ENCODE peak calls at places on chromosomes 1 and 21, in four cellular contexts. One of them, this sample, is unnamed.

GRCh38 chr1:31703431-31704260 is at the start of gene COL16A1:
- DNase-seq in ascending aorta: peak; percentile 50
- DNase-seq in uterus: peak; percentile 92
- DNase-seq in breast epithelium: peak; percentile 64
- DNase-seq in this sample: peak; percentile 31

GRCh38 chr1:26287033-26287711 is 7.3 kb downstream of the SH3BGRL3 start:
- DNase-seq in ascending aorta: no peak
- DNase-seq in uterus: no peak
- DNase-seq in breast epithelium: no peak
- DNase-seq in this sample: no peak

GRCh38 chr1:156146749-156147405 is 6.5 kb upstream of the SEMA4A start:
- DNase-seq in ascending aorta: no peak
- DNase-seq in uterus: no peak
- DNase-seq in breast epithelium: no peak
- DNase-seq in this sample: peak; percentile 64

GRCh38 chr1:105664495-105664894 is 1392.0 kb upstream of the PRMT6 start:
- DNase-seq in ascending aorta: no peak
- DNase-seq in uterus: no peak
- DNase-seq in breast epithelium: no peak
- DNase-seq in this sample: no peak

GRCh38 chr1:197920345-197921117 is 3.4 kb downstream of the LHX9 start:
- DNase-seq in ascending aorta: no peak
- DNase-seq in uterus: no peak
- DNase-seq in breast epithelium: no peak
- DNase-seq in this sample: no peak

GRCh38 chr1:59232209-59232608 is 64.7 kb upstream of the FGGY start:
- DNase-seq in ascending aorta: no peak
- DNase-seq in uterus: no peak
- DNase-seq in breast epithelium: no peak
- DNase-seq in this sample: no peak

GRCh38 chr1:24704411-24705259 is 40.6 kb upstream of the CLIC4 start:
- DNase-seq in ascending aorta: no peak
- DNase-seq in uterus: no peak
- DNase-seq in breast epithelium: no peak
- DNase-seq in this sample: peak; percentile 59

GRCh38 chr21:29056005-29056404 is 17.4 kb downstream of the CCT8 start:
- DNase-seq in ascending aorta: no peak
- DNase-seq in uterus: no peak
- DNase-seq in breast epithelium: no peak
- DNase-seq in this sample: no peak

GRCh38 chr1:169107673-169108160 is 1.2 kb downstream of the ATP1B1 start:
- DNase-seq in ascending aorta: no peak
- DNase-seq in uterus: no peak
- DNase-seq in breast epithelium: no peak
- DNase-seq in this sample: no peak

GRCh38 chr1:33347650-33347992 is 26.7 kb upstream of the A3GALT2 start:
- DNase-seq in ascending aorta: no peak
- DNase-seq in uterus: peak; percentile 58
- DNase-seq in breast epithelium: no peak
- DNase-seq in this sample: no peak

GRCh38 chr1:63951076-63951946 is 177.5 kb downstream of the ROR1 start:
- DNase-seq in ascending aorta: no peak
- DNase-seq in uterus: no peak
- DNase-seq in breast epithelium: no peak
- DNase-seq in this sample: no peak

GRCh38 chr1:14598007-14598497 is 433 bp upstream of the KAZN start:
- DNase-seq in ascending aorta: no peak
- DNase-seq in uterus: no peak
- DNase-seq in breast epithelium: no peak
- DNase-seq in this sample: no peak

GRCh38 chr21:15788847-15789548 is 59.2 kb downstream of the USP25 start:
- DNase-seq in ascending aorta: no peak
- DNase-seq in uterus: no peak
- DNase-seq in breast epithelium: no peak
- DNase-seq in this sample: no peak

GRCh38 chr1:222040163-222040900 is 298.4 kb upstream of the DUSP10 start:
- DNase-seq in ascending aorta: no peak
- DNase-seq in uterus: no peak
- DNase-seq in breast epithelium: no peak
- DNase-seq in this sample: no peak

GRCh38 chr1:23613191-23614126 is 54.2 kb upstream of the ID3 start:
- DNase-seq in ascending aorta: no peak
- DNase-seq in uterus: no peak
- DNase-seq in breast epithelium: peak; percentile 35
- DNase-seq in this sample: no peak

GRCh38 chr1:182262425-182262824 is 129.2 kb downstream of the GLUL start:
- DNase-seq in ascending aorta: no peak
- DNase-seq in uterus: no peak
- DNase-seq in breast epithelium: no peak
- DNase-seq in this sample: no peak
- H3K27ac ChIP-seq in ascending aorta: no peak overlapping the region
- H3K27ac ChIP-seq in uterus: no peak overlapping the region
- H3K27ac ChIP-seq in breast epithelium: no peak overlapping the region
- H3K27ac ChIP-seq in this sample: no peak overlapping the region

DNA sequence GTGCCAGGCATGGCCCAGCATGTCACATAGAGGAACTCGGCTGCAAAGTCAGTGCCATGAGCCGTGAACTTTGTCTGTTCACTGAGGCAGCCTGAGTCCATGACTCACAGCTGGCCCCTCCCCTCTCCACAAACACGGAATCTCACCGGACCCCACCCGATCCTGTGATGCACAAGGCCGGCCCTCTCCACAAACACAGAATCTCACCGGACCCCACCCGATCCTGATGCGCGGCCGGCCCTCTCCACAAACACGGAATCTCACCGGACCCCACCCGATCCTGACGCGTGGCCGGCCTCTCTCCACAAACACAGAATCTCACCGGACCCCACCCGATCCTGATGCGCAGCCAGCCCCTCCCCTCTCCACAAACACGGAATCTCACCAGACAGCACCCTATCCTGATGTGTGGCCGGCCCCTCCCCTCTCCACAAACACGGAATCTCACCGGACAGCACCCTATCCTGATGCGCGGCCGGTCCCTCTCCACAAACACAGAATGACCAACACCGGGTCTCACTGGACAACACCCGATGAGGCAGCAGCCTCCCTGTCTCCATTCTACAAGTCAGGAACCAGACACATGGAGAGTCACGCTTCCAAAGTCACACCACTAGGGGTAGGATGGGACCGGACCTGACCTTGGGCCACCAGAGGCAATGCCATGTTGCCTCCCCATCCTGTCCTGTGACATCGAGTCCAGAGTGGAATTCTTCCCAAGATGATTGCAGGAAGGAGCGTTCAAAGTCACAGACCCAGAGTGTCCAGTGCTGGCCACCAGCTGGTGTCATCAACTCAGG is 39.6 kb upstream of the GPR153 start:
- DNase-seq in ascending aorta: no peak
- DNase-seq in uterus: no peak
- DNase-seq in breast epithelium: no peak
- DNase-seq in this sample: no peak
- H3K27ac ChIP-seq in ascending aorta: no peak overlapping the region
- H3K27ac ChIP-seq in uterus: no peak overlapping the region
- H3K27ac ChIP-seq in breast epithelium: no peak overlapping the region
- H3K27ac ChIP-seq in this sample: no peak overlapping the region

DNA sequence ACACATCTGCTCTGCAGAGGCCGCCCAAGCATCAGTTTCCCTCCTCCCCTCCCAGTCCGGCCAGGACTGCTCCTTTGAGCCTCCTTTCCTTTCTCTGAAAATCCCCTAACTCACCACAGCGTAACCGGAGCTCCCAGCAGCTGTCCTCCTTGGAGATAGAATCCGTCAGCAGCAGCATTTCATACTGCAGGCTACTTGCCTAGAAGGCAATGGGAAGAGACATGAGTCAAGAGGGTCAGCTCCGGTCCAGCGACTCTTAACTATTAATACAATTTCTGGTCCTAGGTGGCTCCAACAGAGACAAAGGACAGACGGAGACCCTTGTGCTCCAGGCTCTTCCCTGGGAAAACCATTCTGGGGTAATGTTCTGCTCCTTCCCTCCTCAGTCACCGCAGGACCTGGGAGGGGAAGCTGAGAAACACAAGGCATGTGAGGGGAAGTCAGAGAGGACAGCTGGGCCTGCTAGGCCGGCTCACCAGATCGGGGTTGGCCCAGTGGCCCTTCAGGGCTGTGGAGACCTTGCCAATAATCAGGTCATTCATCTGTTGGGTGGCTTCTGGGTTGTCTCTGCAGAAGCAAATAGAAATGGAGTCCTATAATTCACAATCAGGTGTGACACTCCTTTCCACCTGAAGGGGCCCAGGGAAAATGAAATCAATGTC is 99.7 kb downstream of the UBR4 start:
- DNase-seq in ascending aorta: no peak
- DNase-seq in uterus: no peak
- DNase-seq in breast epithelium: no peak
- DNase-seq in this sample: no peak
- H3K27ac ChIP-seq in ascending aorta: no peak overlapping the region
- H3K27ac ChIP-seq in uterus: no peak overlapping the region
- H3K27ac ChIP-seq in breast epithelium: no peak overlapping the region
- H3K27ac ChIP-seq in this sample: no peak overlapping the region

DNA sequence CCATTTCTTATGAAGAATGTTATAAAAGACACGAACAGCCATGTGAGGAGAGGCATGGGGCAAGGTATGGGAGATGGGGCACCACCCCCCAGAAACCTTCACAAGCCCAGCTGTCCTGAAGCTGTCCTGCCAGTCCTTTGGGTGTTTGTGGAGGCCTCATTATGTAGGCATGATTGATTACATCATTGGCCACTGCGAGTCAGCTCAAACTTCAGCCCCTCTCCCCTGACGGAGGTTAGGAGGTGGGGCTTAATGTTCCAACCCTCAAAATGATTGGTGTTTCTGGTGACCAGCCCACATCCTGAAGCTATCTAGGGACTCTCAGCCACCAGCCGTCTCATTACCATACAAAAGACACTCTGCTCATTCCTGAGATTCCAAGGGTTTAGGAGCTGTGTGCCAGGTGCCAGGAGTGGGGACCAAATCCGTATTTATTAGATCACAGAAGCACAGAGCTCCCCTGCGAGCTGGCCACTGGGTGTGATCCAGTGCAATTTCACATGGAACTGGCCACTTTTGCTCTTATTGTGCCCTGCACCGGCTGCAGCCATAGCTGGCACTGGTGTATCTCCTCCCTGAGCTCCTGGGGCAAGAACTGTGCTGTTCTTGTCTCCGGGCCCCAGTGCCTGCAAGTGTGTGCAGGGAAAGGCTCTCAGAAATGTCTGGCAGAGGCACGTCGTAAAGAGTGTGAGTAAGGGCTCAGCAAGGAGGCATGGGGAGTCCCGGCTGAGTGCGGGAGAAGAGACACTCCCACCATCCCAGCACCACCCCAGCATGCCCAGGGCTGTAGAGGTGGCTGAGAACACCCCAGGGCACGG is 10.5 kb downstream of the KIAA1614 start:
- DNase-seq in ascending aorta: no peak
- DNase-seq in uterus: no peak
- DNase-seq in breast epithelium: no peak
- DNase-seq in this sample: no peak
- H3K27ac ChIP-seq in ascending aorta: no peak overlapping the region
- H3K27ac ChIP-seq in uterus: no peak overlapping the region
- H3K27ac ChIP-seq in breast epithelium: no peak overlapping the region
- H3K27ac ChIP-seq in this sample: no peak overlapping the region

DNA sequence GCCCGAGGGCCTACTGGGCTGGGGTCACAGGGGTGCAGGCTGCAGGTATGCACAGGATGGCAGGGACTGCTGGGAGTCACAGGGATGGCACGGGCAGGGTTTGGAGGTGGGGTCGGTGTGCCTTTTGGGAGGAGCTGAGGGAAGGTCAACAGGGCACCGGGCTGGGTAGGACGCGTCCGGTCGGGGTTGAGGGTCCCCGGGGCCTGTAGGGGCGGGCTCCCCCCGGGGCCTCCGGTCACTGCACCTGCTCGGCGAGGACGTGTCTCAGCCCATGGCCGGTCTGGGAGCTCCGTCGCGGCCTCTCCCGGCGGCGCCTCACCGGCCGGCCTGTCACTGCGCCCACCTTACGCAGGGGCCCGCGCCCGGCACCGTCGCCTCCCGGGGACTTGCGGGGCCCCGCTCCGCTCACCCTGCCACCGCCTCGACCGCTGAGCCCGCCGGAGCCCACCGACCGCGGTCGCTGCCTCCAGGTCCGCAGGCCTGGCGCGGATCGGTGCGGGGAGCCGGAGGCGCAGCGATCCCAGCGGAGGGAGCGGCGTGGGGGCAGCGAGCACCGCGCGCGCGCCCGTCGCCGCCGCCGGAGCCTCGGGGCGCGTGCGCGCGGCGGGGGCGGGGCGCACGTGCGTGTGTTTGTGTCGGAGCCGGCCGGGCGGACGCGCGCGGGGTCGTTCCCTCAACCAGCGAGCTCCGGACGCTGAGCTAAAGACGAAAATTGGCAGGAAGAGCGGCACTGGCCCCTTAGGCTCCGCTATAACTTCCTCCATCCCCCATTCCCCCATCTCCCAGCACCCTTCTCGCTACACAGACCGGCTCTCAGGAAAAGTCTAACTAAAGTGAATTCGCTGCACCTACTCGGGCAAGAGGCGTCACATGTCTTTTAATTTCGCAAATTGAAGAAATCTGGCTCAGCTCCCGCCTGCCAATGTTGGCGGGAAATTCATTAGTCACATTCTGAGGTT is at the start of gene AMIGO1:
- DNase-seq in ascending aorta: no peak
- DNase-seq in uterus: peak; percentile 68
- DNase-seq in breast epithelium: no peak
- DNase-seq in this sample: no peak
- H3K27ac ChIP-seq in ascending aorta: peak within 1 kb of the TSS; percentile 53
- H3K27ac ChIP-seq in uterus: peak within 1 kb of the TSS; percentile 49
- H3K27ac ChIP-seq in breast epithelium: peak within 1 kb of the TSS; percentile 53
- H3K27ac ChIP-seq in this sample: peak within 1 kb of the TSS; percentile 63

GRCh38 chr1:3697104-3697503 is 44.8 kb downstream of the TP73 start:
- DNase-seq in ascending aorta: no peak
- DNase-seq in uterus: no peak
- DNase-seq in breast epithelium: no peak
- DNase-seq in this sample: no peak
- H3K27ac ChIP-seq in ascending aorta: no peak overlapping the region
- H3K27ac ChIP-seq in uterus: no peak overlapping the region
- H3K27ac ChIP-seq in breast epithelium: no peak overlapping the region
- H3K27ac ChIP-seq in this sample: no peak overlapping the region

GRCh38 chr1:205677152-205677551 is 3.2 kb downstream of the SLC45A3 start:
- DNase-seq in ascending aorta: no peak
- DNase-seq in uterus: no peak
- DNase-seq in breast epithelium: no peak
- DNase-seq in this sample: no peak
- H3K27ac ChIP-seq in ascending aorta: no peak overlapping the region
- H3K27ac ChIP-seq in uterus: peak overlapping the region; percentile 0
- H3K27ac ChIP-seq in breast epithelium: no peak overlapping the region
- H3K27ac ChIP-seq in this sample: peak overlapping the region; percentile 93

This sample was measured in substantia nigra.